ENCODE peak calls at places on chromosomes 12 and 14, in five cellular contexts. One of them, this sample, is unnamed.
A peak's percentile ranks its signal among the peaks of the same experiment; 100 is the strongest.

GRCh38 chr12:122402264-122402663 is 20.2 kb downstream of the CLIP1 start:
- DNase-seq in IMR-90: no peak
- DNase-seq in sigmoid colon: no peak
- DNase-seq in neural progenitor cell: no peak
- DNase-seq in body of pancreas: no peak
- DNase-seq in this sample: no peak

GRCh38 chr14:50344831-50345563 is 32.9 kb downstream of the DMAC2L start:
- DNase-seq in sigmoid colon: no peak
- DNase-seq in body of pancreas: no peak
- DNase-seq in neural progenitor cell: no peak
- DNase-seq in IMR-90: peak; percentile 57
- DNase-seq in this sample: no peak

GRCh38 chr14:72583316-72584272 is 310.3 kb downstream of the DPF3 start:
- DNase-seq in IMR-90: peak; percentile 29
- DNase-seq in sigmoid colon: peak; percentile 26
- DNase-seq in neural progenitor cell: no peak
- DNase-seq in body of pancreas: peak; percentile 18
- DNase-seq in this sample: no peak

GRCh38 chr12:14394317-14395058 is 29.0 kb downstream of the ATF7IP start:
- DNase-seq in sigmoid colon: no peak
- DNase-seq in neural progenitor cell: peak; percentile 73
- DNase-seq in IMR-90: peak; percentile 84
- DNase-seq in body of pancreas: peak; percentile 61
- DNase-seq in this sample: peak; percentile 74

GRCh38 chr14:104830781-104831180 is 29.9 kb downstream of the ZBTB42 start:
- DNase-seq in body of pancreas: no peak
- DNase-seq in neural progenitor cell: no peak
- DNase-seq in sigmoid colon: peak; percentile 47
- DNase-seq in IMR-90: no peak
- DNase-seq in this sample: no peak

GRCh38 chr12:7542046-7542445 is 38.5 kb upstream of the CD163 start:
- DNase-seq in body of pancreas: no peak
- DNase-seq in sigmoid colon: no peak
- DNase-seq in IMR-90: no peak
- DNase-seq in neural progenitor cell: no peak
- DNase-seq in this sample: no peak

GRCh38 chr12:6069452-6070093 is 54.9 kb downstream of the VWF start:
- DNase-seq in IMR-90: peak; percentile 96
- DNase-seq in sigmoid colon: no peak
- DNase-seq in neural progenitor cell: no peak
- DNase-seq in body of pancreas: peak; percentile 13
- DNase-seq in this sample: no peak

GRCh38 chr12:119775246-119775895 is 101.7 kb downstream of the CIT start:
- DNase-seq in sigmoid colon: no peak
- DNase-seq in body of pancreas: no peak
- DNase-seq in IMR-90: no peak
- DNase-seq in neural progenitor cell: no peak
- DNase-seq in this sample: no peak

GRCh38 chr14:71582705-71583104 is 349.5 kb upstream of the RGS6 start:
- DNase-seq in IMR-90: peak; percentile 86
- DNase-seq in neural progenitor cell: no peak
- DNase-seq in sigmoid colon: no peak
- DNase-seq in body of pancreas: no peak
- DNase-seq in this sample: no peak

GRCh38 chr12:94872671-94873367 is 130.7 kb downstream of the NDUFA12 start:
- DNase-seq in body of pancreas: peak; percentile 5
- DNase-seq in IMR-90: no peak
- DNase-seq in sigmoid colon: no peak
- DNase-seq in neural progenitor cell: peak; percentile 44
- DNase-seq in this sample: no peak

GRCh38 chr12:98464155-98464554 is 51.2 kb upstream of the TMPO start:
- DNase-seq in body of pancreas: peak; percentile 30
- DNase-seq in neural progenitor cell: no peak
- DNase-seq in sigmoid colon: no peak
- DNase-seq in IMR-90: peak; percentile 31
- DNase-seq in this sample: no peak

GRCh38 chr12:12922191-12922616 is 29.8 kb downstream of the GPRC5D start:
- DNase-seq in neural progenitor cell: no peak
- DNase-seq in sigmoid colon: no peak
- DNase-seq in IMR-90: peak; percentile 76
- DNase-seq in body of pancreas: no peak
- DNase-seq in this sample: peak; percentile 23

GRCh38 chr12:48787791-48788521 is 933 bp downstream of the ADCY6 start:
- DNase-seq in IMR-90: no peak
- DNase-seq in sigmoid colon: no peak
- DNase-seq in body of pancreas: no peak
- DNase-seq in neural progenitor cell: peak; percentile 16
- DNase-seq in this sample: no peak

GRCh38 chr12:104714369-104714768 is 243.7 kb downstream of the SLC41A2 start:
- DNase-seq in sigmoid colon: no peak
- DNase-seq in neural progenitor cell: no peak
- DNase-seq in IMR-90: no peak
- DNase-seq in body of pancreas: no peak
- DNase-seq in this sample: no peak

GRCh38 chr12:111758120-111758561 is 8.6 kb upstream of the ALDH2 start:
- DNase-seq in sigmoid colon: no peak
- DNase-seq in body of pancreas: peak; percentile 87
- DNase-seq in neural progenitor cell: peak; percentile 47
- DNase-seq in IMR-90: no peak
- DNase-seq in this sample: no peak

GRCh38 chr12:77104281-77104680 is 38.9 kb upstream of the E2F7 start:
- DNase-seq in sigmoid colon: no peak
- DNase-seq in IMR-90: peak; percentile 17
- DNase-seq in body of pancreas: no peak
- DNase-seq in neural progenitor cell: no peak
- DNase-seq in this sample: no peak

GRCh38 chr14:72726444-72726843 is 167.5 kb downstream of the DPF3 start:
- DNase-seq in sigmoid colon: no peak
- DNase-seq in body of pancreas: no peak
- DNase-seq in neural progenitor cell: no peak
- DNase-seq in IMR-90: peak; percentile 71
- DNase-seq in this sample: no peak

GRCh38 chr14:37813746-37814145 is 218.3 kb downstream of the TTC6 start:
- DNase-seq in neural progenitor cell: no peak
- DNase-seq in sigmoid colon: no peak
- DNase-seq in IMR-90: peak; percentile 1
- DNase-seq in body of pancreas: no peak
- DNase-seq in this sample: no peak

GRCh38 chr12:118541071-118541470 is 164.7 kb downstream of the SUDS3 start:
- DNase-seq in body of pancreas: no peak
- DNase-seq in IMR-90: no peak
- DNase-seq in sigmoid colon: no peak
- DNase-seq in neural progenitor cell: no peak
- DNase-seq in this sample: no peak

GRCh38 chr12:128509170-128509569 is 242.2 kb downstream of the TMEM132C start:
- DNase-seq in IMR-90: no peak
- DNase-seq in sigmoid colon: no peak
- DNase-seq in neural progenitor cell: no peak
- DNase-seq in body of pancreas: no peak
- DNase-seq in this sample: no peak

GRCh38 chr12:58575281-58575680 is 345.0 kb downstream of the LRIG3 start:
- DNase-seq in neural progenitor cell: no peak
- DNase-seq in IMR-90: peak; percentile 94
- DNase-seq in body of pancreas: no peak
- DNase-seq in sigmoid colon: peak; percentile 73
- DNase-seq in this sample: no peak

GRCh38 chr12:71578694-71579258 is 84.9 kb downstream of the ZFC3H1 start:
- DNase-seq in IMR-90: no peak
- DNase-seq in neural progenitor cell: no peak
- DNase-seq in body of pancreas: no peak
- DNase-seq in sigmoid colon: no peak
- DNase-seq in this sample: no peak

GRCh38 chr12:2733493-2734252 is 61.1 kb upstream of the FKBP4 start:
- DNase-seq in neural progenitor cell: peak; percentile 21
- DNase-seq in body of pancreas: no peak
- DNase-seq in IMR-90: no peak
- DNase-seq in sigmoid colon: no peak
- DNase-seq in this sample: no peak

GRCh38 chr12:5376591-5377207 is 55.2 kb upstream of the NTF3 start:
- DNase-seq in sigmoid colon: no peak
- DNase-seq in neural progenitor cell: no peak
- DNase-seq in body of pancreas: peak; percentile 27
- DNase-seq in IMR-90: no peak
- DNase-seq in this sample: no peak

GRCh38 chr14:100786820-100787219 is 39.1 kb upstream of the MEG3 start:
- DNase-seq in body of pancreas: no peak
- DNase-seq in neural progenitor cell: no peak
- DNase-seq in IMR-90: no peak
- DNase-seq in sigmoid colon: no peak
- DNase-seq in this sample: no peak

GRCh38 chr12:49375406-49375805 is 8.1 kb downstream of the SPATS2 start:
- DNase-seq in IMR-90: no peak
- DNase-seq in body of pancreas: no peak
- DNase-seq in neural progenitor cell: no peak
- DNase-seq in sigmoid colon: no peak
- DNase-seq in this sample: no peak

GRCh38 chr12:43551271-43551970 is 582 bp downstream of the ADAMTS20 start:
- DNase-seq in sigmoid colon: no peak
- DNase-seq in neural progenitor cell: peak; percentile 67
- DNase-seq in IMR-90: no peak
- DNase-seq in body of pancreas: no peak
- DNase-seq in this sample: no peak

GRCh38 chr14:54329082-54329695 is 67.6 kb upstream of the CDKN3 start:
- DNase-seq in neural progenitor cell: peak; percentile 93
- DNase-seq in IMR-90: peak; percentile 61
- DNase-seq in sigmoid colon: no peak
- DNase-seq in body of pancreas: peak; percentile 46
- DNase-seq in this sample: peak; percentile 51

GRCh38 chr14:79011091-79011919 is 841.1 kb downstream of the NRXN3 start:
- DNase-seq in sigmoid colon: no peak
- DNase-seq in neural progenitor cell: peak; percentile 77
- DNase-seq in IMR-90: peak; percentile 84
- DNase-seq in body of pancreas: peak; percentile 12
- DNase-seq in this sample: no peak

GRCh38 chr12:21334771-21335325 is at the start of gene SLCO1A2:
- DNase-seq in IMR-90: no peak
- DNase-seq in sigmoid colon: no peak
- DNase-seq in neural progenitor cell: no peak
- DNase-seq in body of pancreas: no peak
- DNase-seq in this sample: no peak

GRCh38 chr12:21336656-21337055 is 1.9 kb upstream of the SLCO1A2 start:
- DNase-seq in neural progenitor cell: no peak
- DNase-seq in body of pancreas: no peak
- DNase-seq in IMR-90: no peak
- DNase-seq in sigmoid colon: no peak
- DNase-seq in this sample: no peak

GRCh38 chr12:21328578-21328977 is 6.1 kb downstream of the SLCO1A2 start:
- DNase-seq in neural progenitor cell: no peak
- DNase-seq in body of pancreas: no peak
- DNase-seq in sigmoid colon: no peak
- DNase-seq in IMR-90: no peak
- DNase-seq in this sample: no peak

GRCh38 chr12:21334100-21334499 is 617 bp downstream of the SLCO1A2 start:
- DNase-seq in neural progenitor cell: no peak
- DNase-seq in IMR-90: no peak
- DNase-seq in body of pancreas: no peak
- DNase-seq in sigmoid colon: no peak
- DNase-seq in this sample: no peak

GRCh38 chr12:21330682-21331253 is 3.9 kb downstream of the SLCO1A2 start:
- DNase-seq in neural progenitor cell: peak; percentile 52
- DNase-seq in sigmoid colon: no peak
- DNase-seq in IMR-90: peak; percentile 0
- DNase-seq in body of pancreas: no peak
- DNase-seq in this sample: peak; percentile 16
- H3K9me3 ChIP-seq in neural progenitor cell: peaks cover 26% of the 10 kb centered on the region
- H3K9me3 ChIP-seq in sigmoid colon: no peaks in the 10 kb centered on the region
- H3K9me3 ChIP-seq in IMR-90: peaks cover 8% of the 10 kb centered on the region
- H3K9me3 ChIP-seq in body of pancreas: no peaks in the 10 kb centered on the region
- H3K9me3 ChIP-seq in this sample: peaks cover 43% of the 10 kb centered on the region

DNA sequence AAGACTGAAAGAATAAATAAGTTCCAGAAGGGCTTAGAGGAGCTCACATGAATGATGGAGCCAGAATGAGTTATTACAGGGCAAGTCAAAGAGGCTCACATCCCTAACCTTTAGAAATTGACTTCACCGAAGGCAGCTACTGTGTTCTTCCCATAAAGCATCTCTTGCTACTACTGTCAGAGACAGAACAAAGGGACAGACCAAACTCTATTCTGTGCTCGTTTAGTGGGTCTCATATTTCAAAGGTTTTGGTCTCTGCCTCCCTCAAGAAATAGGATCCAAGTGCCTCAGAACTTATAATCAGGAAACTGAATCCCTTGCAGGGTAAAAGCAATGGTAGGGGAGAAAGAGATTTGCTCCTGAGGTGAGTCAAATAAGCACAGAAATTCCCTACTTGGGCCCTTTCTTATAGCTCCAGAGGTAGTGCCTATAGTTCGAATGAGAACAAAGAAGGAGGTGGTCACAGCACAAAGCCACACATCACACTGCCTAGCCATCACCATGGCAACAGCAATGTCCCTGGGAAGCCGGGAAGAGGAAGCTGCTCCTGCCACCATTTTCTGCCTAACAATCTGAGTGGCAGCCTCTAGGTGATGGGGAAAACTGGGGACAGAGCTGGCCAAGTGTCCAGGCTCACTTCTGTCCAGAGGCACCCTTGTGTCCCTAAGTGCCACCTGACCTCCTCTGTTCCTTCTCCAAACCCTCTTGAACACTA is 294.9 kb downstream of the FOXN3 start:
- DNase-seq in sigmoid colon: no peak
- DNase-seq in IMR-90: no peak
- DNase-seq in neural progenitor cell: peak; percentile 84
- DNase-seq in body of pancreas: no peak
- DNase-seq in this sample: no peak
- H3K4me1 ChIP-seq in sigmoid colon: no peaks in the 10 kb centered on the region
- H3K4me1 ChIP-seq in IMR-90: no peaks in the 10 kb centered on the region
- H3K4me1 ChIP-seq in neural progenitor cell: peaks cover 16% of the 10 kb centered on the region
- H3K4me1 ChIP-seq in body of pancreas: no peaks in the 10 kb centered on the region
- H3K4me1 ChIP-seq in this sample: no peaks in the 10 kb centered on the region

GRCh38 chr12:88639361-88639760 is 59.1 kb upstream of the KITLG start:
- DNase-seq in body of pancreas: peak; percentile 8
- DNase-seq in neural progenitor cell: no peak
- DNase-seq in IMR-90: peak; percentile 72
- DNase-seq in sigmoid colon: no peak
- DNase-seq in this sample: no peak
- H3K4me3 ChIP-seq in body of pancreas: no peak overlapping the region
- H3K4me3 ChIP-seq in neural progenitor cell: no peak overlapping the region
- H3K4me3 ChIP-seq in IMR-90: peak overlapping the region; percentile 15
- H3K4me3 ChIP-seq in sigmoid colon: no peak overlapping the region
- H3K4me3 ChIP-seq in this sample: no peak overlapping the region

GRCh38 chr14:105930572-105930971 is 404.2 kb downstream of the TMEM121 start:
- DNase-seq in neural progenitor cell: no peak
- DNase-seq in IMR-90: no peak
- DNase-seq in body of pancreas: no peak
- DNase-seq in sigmoid colon: peak; percentile 39
- DNase-seq in this sample: peak; percentile 16

GRCh38 chr14:105935384-105935783 is 409.0 kb downstream of the TMEM121 start:
- DNase-seq in IMR-90: no peak
- DNase-seq in body of pancreas: no peak
- DNase-seq in sigmoid colon: peak; percentile 36
- DNase-seq in neural progenitor cell: no peak
- DNase-seq in this sample: no peak

GRCh38 chr14:105929327-105930081 is 403.1 kb downstream of the TMEM121 start:
- DNase-seq in IMR-90: no peak
- DNase-seq in neural progenitor cell: no peak
- DNase-seq in body of pancreas: no peak
- DNase-seq in sigmoid colon: peak; percentile 62
- DNase-seq in this sample: peak; percentile 21

GRCh38 chr14:105933238-105933637 is 406.9 kb downstream of the TMEM121 start:
- DNase-seq in sigmoid colon: no peak
- DNase-seq in neural progenitor cell: no peak
- DNase-seq in body of pancreas: no peak
- DNase-seq in IMR-90: no peak
- DNase-seq in this sample: no peak

GRCh38 chr14:105931808-105932483 is 405.6 kb downstream of the TMEM121 start:
- DNase-seq in sigmoid colon: no peak
- DNase-seq in body of pancreas: peak; percentile 0
- DNase-seq in neural progenitor cell: no peak
- DNase-seq in IMR-90: no peak
- DNase-seq in this sample: no peak
- H3K9me3 ChIP-seq in sigmoid colon: no peaks in the 10 kb centered on the region
- H3K9me3 ChIP-seq in body of pancreas: no peaks in the 10 kb centered on the region
- H3K9me3 ChIP-seq in neural progenitor cell: peaks cover 17% of the 10 kb centered on the region
- H3K9me3 ChIP-seq in IMR-90: peaks cover 30% of the 10 kb centered on the region
- H3K9me3 ChIP-seq in this sample: no peaks in the 10 kb centered on the region